ENCODE peak calls at places on chromosome 2, in seven cellular contexts. A is H9, G is IMR-90, B is mesendoderm, J is mesenchymal stem cell, U is H1, Z is trophoblast cell. Y is an unnamed sample.

GRCh38 chr2:225806105-225806504 is 406.6 kb downstream of the NYAP2 start:
- DNase-seq in A (no peak), G (peak; percentile 42), B (no peak), J (peak; percentile 16), U (no peak), Z (no peak), Y (no peak)

GRCh38 chr2:20052872-20053281 is 1.4 kb upstream of the LAPTM4A start:
- DNase-seq in A (no peak), G (peak; percentile 83), B (no peak), J (peak; percentile 78), U (no peak), Z (peak; percentile 51), Y (no peak)

GRCh38 chr2:42558827-42559226 is 9.6 kb upstream of the MTA3 start:
- DNase-seq in A (no peak), G (no peak), B (peak; percentile 49), J (no peak), U (no peak), Z (peak; percentile 79), Y (no peak)

GRCh38 chr2:226483745-226484619 is 315.6 kb downstream of the IRS1 start:
- DNase-seq in A (peak; percentile 59), G (peak; percentile 61), B (peak; percentile 94), J (peak; percentile 39), U (peak; percentile 51), Z (no peak), Y (peak; percentile 74)

GRCh38 chr2:71609029-71609428 is 155.7 kb downstream of the DYSF start:
- DNase-seq in A (peak; percentile 14), G (no peak), B (no peak), J (no peak), U (no peak), Z (peak; percentile 24), Y (no peak)

GRCh38 chr2:10254373-10255188 is 48.1 kb upstream of the HPCAL1 start:
- DNase-seq in A (no peak), G (peak; percentile 30), B (peak; percentile 57), J (no peak), U (no peak), Z (peak; percentile 96), Y (no peak)

GRCh38 chr2:230961091-230961491 is 34.8 kb upstream of the SPATA3 start:
- DNase-seq in A (no peak), G (no peak), B (peak; percentile 95), J (no peak), U (no peak), Z (no peak), Y (no peak)

GRCh38 chr2:191643425-191643824 is 34.5 kb upstream of the NABP1 start:
- DNase-seq in A (no peak), G (no peak), B (no peak), J (no peak), U (no peak), Z (no peak), Y (no peak)

GRCh38 chr2:83191316-83191715 is 1267.8 kb downstream of the SUCLG1 start:
- DNase-seq in A (no peak), G (no peak), B (no peak), J (no peak), U (no peak), Z (no peak), Y (no peak)

GRCh38 chr2:75627902-75628504 is 18.6 kb upstream of the MRPL19 start:
- DNase-seq in A (peak; percentile 80), G (peak; percentile 80), B (peak; percentile 87), J (peak; percentile 74), U (no peak), Z (peak; percentile 82), Y (peak; percentile 66)

GRCh38 chr2:198383392-198383791 is 579.0 kb downstream of the PLCL1 start:
- DNase-seq in A (no peak), G (peak; percentile 3), B (no peak), J (no peak), U (no peak), Z (no peak), Y (no peak)

GRCh38 chr2:64751286-64752260 is 97.9 kb upstream of the SERTAD2 start:
- DNase-seq in A (no peak), G (peak; percentile 49), B (peak; percentile 46), J (peak; percentile 100), U (no peak), Z (peak; percentile 98), Y (no peak)

GRCh38 chr2:205640713-205641112 is 41.6 kb upstream of the NRP2 start:
- DNase-seq in A (no peak), G (no peak), B (no peak), J (peak; percentile 18), U (no peak), Z (no peak), Y (no peak)

GRCh38 chr2:201414099-201415023 is 36.9 kb downstream of the TRAK2 start:
- DNase-seq in A (no peak), G (peak; percentile 34), B (no peak), J (peak; percentile 45), U (no peak), Z (no peak), Y (no peak)

GRCh38 chr2:86201951-86202692 is 2.9 kb downstream of the MRPL35 start:
- DNase-seq in A (no peak), G (no peak), B (peak; percentile 35), J (peak; percentile 43), U (no peak), Z (no peak), Y (no peak)

GRCh38 chr2:223055140-223055539 is 3.1 kb downstream of the KCNE4 start:
- DNase-seq in A (no peak), G (peak; percentile 59), B (no peak), J (peak; percentile 87), U (no peak), Z (no peak), Y (no peak)

GRCh38 chr2:120953066-120953760 is 217.5 kb downstream of the GLI2 start:
- DNase-seq in A (no peak), G (no peak), B (no peak), J (no peak), U (no peak), Z (no peak), Y (no peak)

GRCh38 chr2:72579595-72580180 is 246.1 kb downstream of the EXOC6B start:
- DNase-seq in A (no peak), G (peak; percentile 64), B (peak; percentile 59), J (peak; percentile 64), U (no peak), Z (no peak), Y (peak; percentile 21)

GRCh38 chr2:88554189-88554588 is 73.1 kb downstream of the EIF2AK3 start:
- DNase-seq in A (peak; percentile 42), G (no peak), B (peak; percentile 77), J (no peak), U (no peak), Z (peak; percentile 28), Y (no peak)

GRCh38 chr2:216773072-216773471 is 77.7 kb upstream of the IGFBP5 start:
- DNase-seq in A (no peak), G (no peak), B (no peak), J (no peak), U (no peak), Z (no peak), Y (no peak)

GRCh38 chr2:216774180-216774579 is 78.8 kb upstream of the IGFBP5 start:
- DNase-seq in A (no peak), G (no peak), B (no peak), J (no peak), U (no peak), Z (no peak), Y (no peak)

GRCh38 chr2:216776076-216776726 is 80.9 kb upstream of the IGFBP5 start:
- DNase-seq in A (no peak), G (no peak), B (no peak), J (no peak), U (no peak), Z (no peak), Y (no peak)

GRCh38 chr2:216774620-216775019 is 79.3 kb upstream of the IGFBP5 start:
- DNase-seq in A (no peak), G (peak; percentile 92), B (no peak), J (peak; percentile 98), U (no peak), Z (peak; percentile 20), Y (no peak)

GRCh38 chr2:216775043-216775453 is 79.7 kb upstream of the IGFBP5 start:
- DNase-seq in A (no peak), G (peak; percentile 99), B (peak; percentile 56), J (peak; percentile 99), U (no peak), Z (peak; percentile 87), Y (no peak)
- H2AK5ac ChIP-seq in A (no peak overlapping the region), G (peak overlapping the region; percentile 61), B (no peak overlapping the region), J (peak overlapping the region; percentile 67), U (no peak overlapping the region), Z (peak overlapping the region; percentile 52), Y (no peak overlapping the region)

GRCh38 chr2:130875935-130876334 is 39.2 kb downstream of the ARHGEF4 start:
- DNase-seq in A (peak; percentile 21), G (no peak), B (no peak), J (no peak), U (no peak), Z (no peak), Y (no peak)
- H2AK5ac ChIP-seq in A (no peak overlapping the region), G (no peak overlapping the region), B (no peak overlapping the region), J (no peak overlapping the region), U (no peak overlapping the region), Z (no peak overlapping the region), Y (no peak overlapping the region)

DNA sequence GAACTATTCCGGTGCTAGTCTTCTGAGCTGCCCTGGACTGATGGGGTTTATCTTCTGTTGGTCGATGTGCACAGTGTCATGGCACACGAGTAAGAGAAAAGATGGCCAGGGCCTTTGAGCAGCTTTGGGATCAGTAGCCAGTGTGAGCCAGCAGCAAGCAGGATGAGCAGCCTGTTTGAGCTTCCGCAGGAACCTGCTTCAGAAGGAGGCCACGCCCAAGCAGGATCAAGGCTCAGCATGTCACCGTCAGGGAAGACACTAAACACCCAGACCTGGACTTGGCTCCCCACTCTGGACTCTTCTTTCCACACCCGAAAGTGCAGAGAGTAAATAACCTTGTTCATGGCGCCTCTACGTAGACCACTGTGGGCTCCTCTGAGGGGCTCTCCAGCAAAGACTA is 25.2 kb upstream of the ASB1 start:
- DNase-seq in A (no peak), G (no peak), B (no peak), J (no peak), U (no peak), Z (no peak), Y (no peak)
- H2AK5ac ChIP-seq in A (no peak overlapping the region), G (no peak overlapping the region), B (no peak overlapping the region), J (no peak overlapping the region), U (no peak overlapping the region), Z (no peak overlapping the region), Y (no peak overlapping the region)

GRCh38 chr2:224142397-224143312 is 103.6 kb upstream of the SERPINE2 start:
- DNase-seq in A (no peak), G (peak; percentile 81), B (no peak), J (peak; percentile 72), U (no peak), Z (no peak), Y (no peak)
- H2AK5ac ChIP-seq in A (no peak overlapping the region), G (no peak overlapping the region), B (no peak overlapping the region), J (no peak overlapping the region), U (no peak overlapping the region), Z (no peak overlapping the region), Y (no peak overlapping the region)

GRCh38 chr2:33337385-33337784 is 139.1 kb upstream of the RASGRP3 start:
- DNase-seq in A (no peak), G (no peak), B (no peak), J (no peak), U (no peak), Z (no peak), Y (no peak)
- H2AK5ac ChIP-seq in A (no peak overlapping the region), G (no peak overlapping the region), B (no peak overlapping the region), J (no peak overlapping the region), U (no peak overlapping the region), Z (no peak overlapping the region), Y (no peak overlapping the region)

DNA sequence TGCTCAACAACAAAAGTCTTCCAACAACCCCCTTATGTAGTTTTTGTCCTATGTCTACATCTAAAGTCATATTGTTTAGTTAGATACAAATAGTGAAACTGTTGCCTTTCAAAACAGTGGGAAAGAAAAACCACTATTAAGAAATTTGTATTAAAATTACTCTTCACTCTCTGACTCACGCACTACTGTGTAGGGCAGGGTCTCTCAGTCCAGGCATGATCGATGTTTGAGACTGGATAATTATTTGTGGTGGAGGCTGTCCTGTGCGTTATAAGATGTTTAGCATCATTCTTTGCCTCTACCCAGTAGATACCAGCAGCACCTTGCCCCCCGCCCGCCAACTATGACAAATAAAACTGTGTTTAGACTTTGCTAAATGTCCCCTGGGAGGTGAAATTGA is 369.4 kb upstream of the ZEB2 start:
- DNase-seq in A (no peak), G (no peak), B (no peak), J (no peak), U (no peak), Z (no peak), Y (no peak)
- H2AK5ac ChIP-seq in A (no peak overlapping the region), G (no peak overlapping the region), B (no peak overlapping the region), J (no peak overlapping the region), U (no peak overlapping the region), Z (no peak overlapping the region), Y (no peak overlapping the region)

Y was measured in neuronal stem cell.